ENCODE peak calls at places on chromosomes 7 and 10, in ten cellular contexts. T is stomach, I is prostate gland, R is sigmoid colon, F is HCT116, U is upper lobe of left lung, K is H1, L is suprapubic skin, Q is K562, B is breast epithelium. D is an unnamed sample.

GRCh38 chr7:105713488-105714465 is 132.5 kb upstream of the EFCAB10 start:
- DNase-seq in U (no peak), L (no peak), B (no peak), T (no peak), K (no peak), F (no peak), Q (no peak), R (no peak), I (no peak), D (no peak)

GRCh38 chr7:83301416-83301815 is 138.7 kb upstream of the PCLO start:
- DNase-seq in T (no peak), L (no peak), U (no peak), I (no peak), B (no peak), Q (no peak), F (no peak), R (no peak), K (no peak), D (no peak)

GRCh38 chr7:84228526-84228925 is 33.9 kb upstream of the SEMA3A start:
- DNase-seq in L (no peak), R (no peak), T (no peak), I (no peak), F (no peak), K (peak; percentile 63), U (no peak), Q (no peak), B (no peak), D (no peak)

GRCh38 chr7:41292457-41292856 is 410.4 kb downstream of the INHBA start:
- DNase-seq in B (no peak), F (no peak), K (no peak), U (no peak), L (no peak), T (no peak), Q (no peak), I (no peak), R (no peak), D (no peak)

GRCh38 chr7:81534996-81535395 is 234.9 kb downstream of the HGF start:
- DNase-seq in B (no peak), R (no peak), I (no peak), U (no peak), Q (no peak), L (no peak), F (no peak), K (no peak), T (no peak), D (no peak)

GRCh38 chr10:63896992-63897391 is 375.8 kb downstream of the REEP3 start:
- DNase-seq in I (no peak), T (no peak), R (no peak), F (no peak), L (no peak), U (no peak), K (no peak), Q (no peak), B (no peak), D (no peak)

GRCh38 chr10:28495084-28495483 is 37.8 kb upstream of the WAC start:
- DNase-seq in T (no peak), K (no peak), B (no peak), I (no peak), Q (no peak), F (no peak), L (no peak), U (no peak), R (no peak), D (no peak)

GRCh38 chr10:77004917-77005564 is 632.6 kb downstream of the KCNMA1 start:
- DNase-seq in I (peak; percentile 11), K (no peak), T (no peak), B (no peak), F (peak; percentile 18), L (no peak), U (no peak), Q (peak; percentile 54), R (no peak), D (no peak)

GRCh38 chr10:96863922-96864543 is 31.9 kb downstream of the LCOR start:
- DNase-seq in L (no peak), B (no peak), T (no peak), U (no peak), Q (no peak), K (no peak), F (peak; percentile 65), R (no peak), I (peak; percentile 32), D (no peak)

GRCh38 chr7:757741-758163 is 30.7 kb upstream of the PRKAR1B start:
- DNase-seq in F (no peak), T (no peak), U (peak; percentile 64), I (no peak), L (no peak), K (no peak), B (no peak), R (peak; percentile 50), Q (no peak), D (no peak)

GRCh38 chr10:47322300-47323061 is at the start of gene GDF2:
- DNase-seq in F (no peak), R (no peak), I (no peak), U (no peak), K (no peak), L (peak; percentile 78), B (no peak), Q (peak; percentile 44), T (no peak), D (no peak)

GRCh38 chr7:87645446-87645845 is 17.2 kb downstream of the RUNDC3B start:
- DNase-seq in U (no peak), K (no peak), L (no peak), F (no peak), R (no peak), B (no peak), T (no peak), Q (no peak), I (no peak), D (no peak)
- H3K27ac ChIP-seq in U (no peak overlapping the region), K (no peak overlapping the region), L (no peak overlapping the region), F (no peak overlapping the region), R (no peak overlapping the region), B (no peak overlapping the region), T (no peak overlapping the region), Q (no peak overlapping the region), I (no peak overlapping the region), D (no peak overlapping the region)

GRCh38 chr7:155337946-155338631 is 40.4 kb downstream of the INSIG1 start:
- DNase-seq in U (peak; percentile 76), L (no peak), F (no peak), K (no peak), B (no peak), I (no peak), Q (no peak), R (peak; percentile 40), T (no peak), D (no peak)

GRCh38 chr7:155339474-155339873 is 41.8 kb downstream of the INSIG1 start:
- DNase-seq in K (no peak), Q (no peak), F (no peak), I (no peak), L (no peak), B (no peak), T (no peak), R (peak; percentile 40), U (no peak), D (no peak)

GRCh38 chr7:155340071-155340531 is 42.4 kb downstream of the INSIG1 start:
- DNase-seq in I (no peak), T (no peak), U (no peak), L (no peak), Q (no peak), B (no peak), K (no peak), F (no peak), R (peak; percentile 53), D (no peak)

GRCh38 chr7:155338632-155339320 is 41.1 kb downstream of the INSIG1 start:
- DNase-seq in K (no peak), I (no peak), T (no peak), U (no peak), Q (no peak), F (no peak), B (no peak), L (no peak), R (peak; percentile 45), D (no peak)

DNA sequence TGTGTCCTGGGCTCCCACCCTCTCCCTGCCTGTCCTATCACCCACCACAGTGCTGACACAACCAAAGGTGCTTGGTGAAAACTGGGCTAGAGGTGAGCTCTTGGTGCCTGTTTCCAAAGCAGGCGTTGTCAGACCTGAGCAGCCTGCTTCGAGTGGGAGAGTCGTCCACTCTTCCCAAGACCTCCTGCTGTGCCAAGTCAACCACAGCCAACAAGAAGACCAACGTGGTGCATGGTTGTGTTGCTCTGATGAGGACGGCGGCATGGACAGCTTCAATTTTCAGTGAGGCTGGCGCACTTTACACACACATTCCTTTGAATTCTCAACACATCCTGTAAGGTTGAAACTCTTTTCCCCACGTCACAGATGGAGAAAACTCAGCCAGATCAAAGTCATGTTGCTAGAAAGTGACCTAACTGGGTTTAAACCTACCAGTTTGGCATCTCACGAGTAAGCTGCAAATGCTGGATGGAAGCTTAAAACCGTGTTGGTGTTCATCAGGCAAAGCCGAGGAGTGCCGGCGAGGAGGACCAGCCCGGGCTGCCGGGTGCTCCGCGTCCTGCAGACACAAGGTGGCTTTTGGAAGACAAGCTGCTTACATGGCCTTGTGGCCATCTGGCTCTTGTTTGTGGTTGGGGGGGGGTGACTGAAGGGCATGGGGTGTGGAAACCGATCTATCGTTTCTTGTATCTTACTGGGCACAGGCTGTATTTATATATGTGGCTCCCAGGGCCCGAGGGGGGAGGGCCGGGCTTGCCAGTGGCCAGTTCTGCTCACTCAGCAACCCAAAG is 39.3 kb downstream of the INSIG1 start:
- DNase-seq in F (no peak), U (no peak), K (no peak), R (no peak), I (no peak), B (no peak), T (no peak), Q (peak; percentile 58), L (no peak), D (no peak)
- TF ChIP-seq POLR2A in F (no peak), U (no peak), K (no peak), R (no peak), I (no peak), B (no peak), T (no peak), Q (no peak), L (no peak), D (no peak)

DNA sequence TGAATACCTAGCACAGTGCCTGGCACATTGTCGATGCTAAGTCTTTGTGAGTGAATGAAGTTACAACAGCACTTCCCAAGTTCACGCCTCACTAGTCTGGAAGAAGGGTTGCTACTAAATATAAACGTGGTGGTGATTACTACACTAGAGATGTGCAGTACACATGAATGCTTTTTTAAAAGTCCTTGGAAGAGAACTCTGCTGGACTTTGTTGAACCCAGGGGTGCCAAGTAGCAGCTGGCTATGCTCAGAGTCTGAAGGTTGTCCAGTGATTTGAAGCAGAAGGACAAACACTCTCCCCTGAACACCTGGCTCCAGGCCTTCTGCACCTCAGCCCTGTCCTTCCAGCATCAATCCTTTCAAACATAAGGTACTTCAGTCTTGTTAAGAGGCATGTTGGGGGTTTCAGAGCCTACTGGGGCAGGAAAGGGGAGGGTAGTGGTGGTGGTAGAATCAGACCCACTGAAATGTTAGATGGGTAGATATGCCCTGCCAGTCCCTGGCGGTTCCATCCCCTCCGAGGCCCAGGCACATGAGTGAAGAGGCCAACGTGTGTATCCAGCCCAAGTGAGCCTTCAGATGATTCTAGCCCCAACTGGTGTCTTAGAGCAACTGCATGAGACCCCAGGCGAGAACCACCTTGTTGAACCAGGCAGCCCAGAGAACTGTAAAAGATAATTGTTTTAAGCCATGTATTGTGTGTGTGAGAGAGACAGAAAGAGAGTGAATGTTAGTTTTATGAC is 94.4 kb downstream of the TAX1BP1 start:
- DNase-seq in B (no peak), Q (no peak), F (no peak), T (no peak), L (no peak), K (no peak), I (no peak), U (no peak), R (peak; percentile 76), D (no peak)
- TF ChIP-seq POLR2AphosphoS5 in B (no peak), Q (no peak), F (no peak), T (no peak), L (no peak), K (no peak), I (no peak), U (no peak), R (peak; percentile 46), D (no peak)

GRCh38 chr7:136923111-136923510 is 54.7 kb downstream of the CHRM2 start:
- DNase-seq in K (no peak), R (no peak), T (no peak), U (no peak), B (no peak), I (no peak), F (no peak), Q (no peak), L (no peak), D (no peak)
- H3K27ac ChIP-seq in K (no peak overlapping the region), R (no peak overlapping the region), T (no peak overlapping the region), U (no peak overlapping the region), B (no peak overlapping the region), I (no peak overlapping the region), F (no peak overlapping the region), Q (no peak overlapping the region), L (no peak overlapping the region), D (no peak overlapping the region)